ENCODE peak calls at places on chromosomes 7 and 10, in ten cellular contexts. H is Calu3; J is activated gamma-delta T cell treated with anti-CD3 and anti-CD28 coated beads, Interleukin-2, amount 50 U/mL, for 16 hours; P is stimulated activated CD4-positive, alpha-beta T cell treated with anti-CD3 and anti-CD28 coated beads, TNF-alpha, amount 100 ng/mL, for 1 hour; D is foreskin fibroblast; G is T-helper 9 cell; K is CD4-positive, CD25-positive, alpha-beta regulatory T cell; N is NCI-H446; F is neural crest cell; E is brain microvascular endothelial cell. C is an unnamed sample.

GRCh38 chr7:45888185-45888992 is at the start of gene IGFBP1:
- DNase-seq in H (peak; percentile 68), D (peak; percentile 62), N (no peak), P (no peak), F (peak; percentile 25), J (no peak), E (no peak), G (no peak), K (no peak), C (no peak)

GRCh38 chr10:89646833-89647570 is 2.0 kb upstream of the PANK1 start:
- DNase-seq in K (no peak), N (no peak), E (no peak), P (no peak), G (no peak), D (peak; percentile 36), J (no peak), F (no peak), H (no peak), C (no peak)

GRCh38 chr7:42227931-42228591 is 8.9 kb downstream of the GLI3 start:
- DNase-seq in K (no peak), E (peak; percentile 15), P (no peak), D (no peak), N (no peak), J (no peak), H (no peak), F (peak; percentile 23), G (no peak), C (no peak)

GRCh38 chr10:33661580-33662269 is 327.3 kb upstream of the NRP1 start:
- DNase-seq in P (no peak), D (peak; percentile 96), J (no peak), E (peak; percentile 16), K (no peak), G (no peak), N (no peak), H (peak; percentile 33), F (peak; percentile 3), C (peak; percentile 71)

GRCh38 chr10:125011171-125011925 is 69.4 kb downstream of the ZRANB1 start:
- DNase-seq in H (no peak), F (no peak), K (no peak), D (no peak), E (no peak), P (no peak), N (no peak), J (no peak), G (no peak), C (no peak)

GRCh38 chr10:113614304-113614703 is 49.5 kb downstream of the NRAP start:
- DNase-seq in E (no peak), G (no peak), P (no peak), H (no peak), J (no peak), F (no peak), N (no peak), D (no peak), K (no peak), C (no peak)

GRCh38 chr7:141792526-141792925 is 2.5 kb downstream of the TAS2R5 start:
- DNase-seq in J (no peak), N (no peak), G (no peak), P (no peak), E (no peak), K (no peak), D (no peak), F (no peak), H (peak; percentile 4), C (no peak)

GRCh38 chr7:139777948-139778841 is at the start of gene HIPK2:
- DNase-seq in J (peak; percentile 51), E (peak; percentile 68), D (peak; percentile 91), F (peak; percentile 69), N (peak; percentile 16), K (peak; percentile 60), P (no peak), G (peak; percentile 61), H (peak; percentile 64), C (peak; percentile 51)

C was measured in breast epithelium.